ENCODE peak calls at places on chromosomes 7 and 10, in six cellular contexts. One of them, this sample, is unnamed.
A peak's percentile ranks its signal among the peaks of the same experiment; 100 is the strongest.

GRCh38 chr7:36312064-36312914 is 77.4 kb upstream of the ANLN start:
- ATAC-seq in K562: peak; percentile 95
- ATAC-seq in GM12878: peak; percentile 79
- ATAC-seq in upper lobe of left lung: peak; percentile 35
- ATAC-seq in HepG2: peak; percentile 84
- ATAC-seq in A549: peak; percentile 81
- ATAC-seq in this sample: no peak

GRCh38 chr10:29957887-29958330 is 101.5 kb downstream of the JCAD start:
- ATAC-seq in K562: no peak
- ATAC-seq in GM12878: peak; percentile 76
- ATAC-seq in upper lobe of left lung: peak; percentile 27
- ATAC-seq in HepG2: no peak
- ATAC-seq in A549: no peak
- ATAC-seq in this sample: peak; percentile 84

GRCh38 chr7:106774768-106775551 is 90.1 kb upstream of the PIK3CG start:
- ATAC-seq in K562: peak; percentile 92
- ATAC-seq in GM12878: no peak
- ATAC-seq in upper lobe of left lung: peak; percentile 50
- ATAC-seq in HepG2: no peak
- ATAC-seq in A549: peak; percentile 89
- ATAC-seq in this sample: no peak

GRCh38 chr7:98236366-98237185 is 15.5 kb downstream of the TECPR1 start:
- ATAC-seq in K562: no peak
- ATAC-seq in GM12878: no peak
- ATAC-seq in upper lobe of left lung: no peak
- ATAC-seq in HepG2: no peak
- ATAC-seq in A549: no peak
- ATAC-seq in this sample: no peak

GRCh38 chr10:1670541-1671365 is 66.6 kb downstream of the ADARB2 start:
- ATAC-seq in K562: no peak
- ATAC-seq in GM12878: no peak
- ATAC-seq in upper lobe of left lung: no peak
- ATAC-seq in HepG2: no peak
- ATAC-seq in A549: no peak
- ATAC-seq in this sample: no peak

GRCh38 chr10:132891994-132892393 is 50.4 kb downstream of the CFAP46 start:
- ATAC-seq in K562: no peak
- ATAC-seq in GM12878: no peak
- ATAC-seq in upper lobe of left lung: no peak
- ATAC-seq in HepG2: no peak
- ATAC-seq in A549: no peak
- ATAC-seq in this sample: peak; percentile 75

GRCh38 chr10:97572214-97572989 is at the start of gene ANKRD2:
- ATAC-seq in K562: peak; percentile 97
- ATAC-seq in GM12878: peak; percentile 97
- ATAC-seq in upper lobe of left lung: peak; percentile 90
- ATAC-seq in HepG2: peak; percentile 91
- ATAC-seq in A549: peak; percentile 79
- ATAC-seq in this sample: peak; percentile 73

GRCh38 chr7:12519682-12520009 is 50.9 kb upstream of the SCIN start:
- ATAC-seq in K562: peak; percentile 23
- ATAC-seq in GM12878: no peak
- ATAC-seq in upper lobe of left lung: peak; percentile 19
- ATAC-seq in HepG2: peak; percentile 50
- ATAC-seq in A549: peak; percentile 20
- ATAC-seq in this sample: no peak

GRCh38 chr10:356452-356851 is 221.2 kb downstream of the ZMYND11 start:
- ATAC-seq in K562: no peak
- ATAC-seq in GM12878: no peak
- ATAC-seq in upper lobe of left lung: no peak
- ATAC-seq in HepG2: no peak
- ATAC-seq in A549: no peak
- ATAC-seq in this sample: no peak

GRCh38 chr7:14639801-14640200 is 262.8 kb downstream of the DGKB start:
- ATAC-seq in K562: no peak
- ATAC-seq in GM12878: no peak
- ATAC-seq in upper lobe of left lung: peak; percentile 39
- ATAC-seq in HepG2: no peak
- ATAC-seq in A549: no peak
- ATAC-seq in this sample: no peak

GRCh38 chr7:66047426-66047825 is 28.2 kb upstream of the ASL start:
- ATAC-seq in K562: no peak
- ATAC-seq in GM12878: no peak
- ATAC-seq in upper lobe of left lung: peak; percentile 61
- ATAC-seq in HepG2: no peak
- ATAC-seq in A549: peak; percentile 79
- ATAC-seq in this sample: no peak

GRCh38 chr7:23410446-23411183 is 59.7 kb downstream of the IGF2BP3 start:
- ATAC-seq in K562: no peak
- ATAC-seq in GM12878: peak; percentile 97
- ATAC-seq in upper lobe of left lung: no peak
- ATAC-seq in HepG2: no peak
- ATAC-seq in A549: peak; percentile 33
- ATAC-seq in this sample: no peak

GRCh38 chr7:66920769-66921395 is at the start of gene TMEM248:
- ATAC-seq in K562: peak; percentile 82
- ATAC-seq in GM12878: peak; percentile 88
- ATAC-seq in upper lobe of left lung: peak; percentile 98
- ATAC-seq in HepG2: peak; percentile 89
- ATAC-seq in A549: peak; percentile 92
- ATAC-seq in this sample: peak; percentile 93

GRCh38 chr7:131103997-131104396 is 223.7 kb upstream of the MKLN1 start:
- ATAC-seq in K562: no peak
- ATAC-seq in GM12878: no peak
- ATAC-seq in upper lobe of left lung: no peak
- ATAC-seq in HepG2: no peak
- ATAC-seq in A549: no peak
- ATAC-seq in this sample: no peak

GRCh38 chr7:92949748-92950147 is 113.4 kb upstream of the CDK6 start:
- ATAC-seq in K562: peak; percentile 66
- ATAC-seq in GM12878: no peak
- ATAC-seq in upper lobe of left lung: no peak
- ATAC-seq in HepG2: no peak
- ATAC-seq in A549: no peak
- ATAC-seq in this sample: no peak

GRCh38 chr7:81685263-81685868 is 84.5 kb downstream of the HGF start:
- ATAC-seq in K562: no peak
- ATAC-seq in GM12878: no peak
- ATAC-seq in upper lobe of left lung: no peak
- ATAC-seq in HepG2: no peak
- ATAC-seq in A549: peak; percentile 81
- ATAC-seq in this sample: peak; percentile 50

GRCh38 chr10:29860159-29860558 is 199.2 kb downstream of the JCAD start:
- ATAC-seq in K562: no peak
- ATAC-seq in GM12878: no peak
- ATAC-seq in upper lobe of left lung: no peak
- ATAC-seq in HepG2: no peak
- ATAC-seq in A549: no peak
- ATAC-seq in this sample: peak; percentile 44

GRCh38 chr10:12966067-12966466 is 35.4 kb downstream of the CCDC3 start:
- ATAC-seq in K562: no peak
- ATAC-seq in GM12878: no peak
- ATAC-seq in upper lobe of left lung: no peak
- ATAC-seq in HepG2: no peak
- ATAC-seq in A549: no peak
- ATAC-seq in this sample: no peak
- H3K27ac ChIP-seq in K562: no peak overlapping the region
- H3K27ac ChIP-seq in GM12878: no peak overlapping the region
- H3K27ac ChIP-seq in upper lobe of left lung: no peak overlapping the region
- H3K27ac ChIP-seq in HepG2: no peak overlapping the region
- H3K27ac ChIP-seq in A549: no peak overlapping the region
- H3K27ac ChIP-seq in this sample: no peak overlapping the region

DNA sequence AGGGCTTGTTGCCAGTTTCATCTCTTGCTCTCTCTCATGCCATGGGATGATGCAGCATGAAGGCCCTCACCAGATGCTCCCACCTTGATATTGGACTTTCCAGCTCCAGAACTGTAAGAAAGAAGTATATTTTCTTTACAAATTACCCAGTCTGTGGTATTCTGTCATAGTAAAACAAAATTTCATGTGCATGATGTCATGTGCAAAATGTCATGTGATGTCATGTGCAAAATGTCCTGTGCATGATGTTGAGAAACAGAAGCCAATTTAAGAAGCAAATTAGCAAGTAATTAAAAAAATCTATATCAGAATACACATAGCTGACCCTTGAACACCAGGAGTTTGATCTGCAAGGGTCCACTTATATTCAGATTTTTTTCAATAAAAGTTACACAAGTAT is 56.6 kb downstream of the DNAJC1 start:
- ATAC-seq in K562: no peak
- ATAC-seq in GM12878: no peak
- ATAC-seq in upper lobe of left lung: no peak
- ATAC-seq in HepG2: no peak
- ATAC-seq in A549: no peak
- ATAC-seq in this sample: no peak
- TF ChIP-seq EP300 in K562: no peak
- TF ChIP-seq EP300 in GM12878: no peak
- TF ChIP-seq EP300 in upper lobe of left lung: no peak
- TF ChIP-seq EP300 in HepG2: no peak
- TF ChIP-seq EP300 in A549: no peak
- TF ChIP-seq EP300 in this sample: no peak

GRCh38 chr10:127928021-127928806 is 21.3 kb downstream of the PTPRE start:
- ATAC-seq in K562: no peak
- ATAC-seq in GM12878: no peak
- ATAC-seq in upper lobe of left lung: no peak
- ATAC-seq in HepG2: no peak
- ATAC-seq in A549: peak; percentile 71
- ATAC-seq in this sample: no peak
- H3K4me3 ChIP-seq in K562: no peak overlapping the region
- H3K4me3 ChIP-seq in GM12878: no peak overlapping the region
- H3K4me3 ChIP-seq in upper lobe of left lung: no peak overlapping the region
- H3K4me3 ChIP-seq in HepG2: no peak overlapping the region
- H3K4me3 ChIP-seq in A549: no peak overlapping the region
- H3K4me3 ChIP-seq in this sample: no peak overlapping the region

GRCh38 chr7:107924841-107925490 is 34.0 kb downstream of the DLD start:
- ATAC-seq in K562: no peak
- ATAC-seq in GM12878: peak; percentile 89
- ATAC-seq in upper lobe of left lung: no peak
- ATAC-seq in HepG2: no peak
- ATAC-seq in A549: no peak
- ATAC-seq in this sample: peak; percentile 40

GRCh38 chr7:107918948-107919347 is 28.0 kb downstream of the DLD start:
- ATAC-seq in K562: no peak
- ATAC-seq in GM12878: no peak
- ATAC-seq in upper lobe of left lung: no peak
- ATAC-seq in HepG2: no peak
- ATAC-seq in A549: no peak
- ATAC-seq in this sample: no peak

GRCh38 chr7:107917770-107918651 is 27.0 kb downstream of the DLD start:
- ATAC-seq in K562: no peak
- ATAC-seq in GM12878: peak; percentile 85
- ATAC-seq in upper lobe of left lung: no peak
- ATAC-seq in HepG2: no peak
- ATAC-seq in A549: peak; percentile 33
- ATAC-seq in this sample: no peak

GRCh38 chr7:107922891-107923290 is 31.9 kb downstream of the DLD start:
- ATAC-seq in K562: no peak
- ATAC-seq in GM12878: no peak
- ATAC-seq in upper lobe of left lung: no peak
- ATAC-seq in HepG2: no peak
- ATAC-seq in A549: no peak
- ATAC-seq in this sample: peak; percentile 50

GRCh38 chr7:107920048-107920772 is 29.2 kb downstream of the DLD start:
- ATAC-seq in K562: no peak
- ATAC-seq in GM12878: no peak
- ATAC-seq in upper lobe of left lung: no peak
- ATAC-seq in HepG2: no peak
- ATAC-seq in A549: peak; percentile 58
- ATAC-seq in this sample: no peak
- H3K27ac ChIP-seq in K562: no peak overlapping the region
- H3K27ac ChIP-seq in GM12878: no peak overlapping the region
- H3K27ac ChIP-seq in upper lobe of left lung: peak overlapping the region; percentile 22
- H3K27ac ChIP-seq in HepG2: no peak overlapping the region
- H3K27ac ChIP-seq in A549: peak overlapping the region; percentile 24
- H3K27ac ChIP-seq in this sample: peak overlapping the region; percentile 53